ENCODE peak calls at places on chromosome 16, in nine cellular contexts. J is prostate gland, O is ovary, U is neural crest cell, A is left cardiac atrium, Y is fibroblast of the aortic adventitia, K is RWPE1, Z is H54, B is T47D. L is an unnamed sample.

GRCh38 chr16:48158296-48158695 is 2.5 kb upstream of the ABCC12 start:
- DNase-seq in Y (peak), U (no peak), Z (peak), A (no peak), B (no peak), K (peak), J (no peak), O (no peak), L (no peak)

GRCh38 chr16:57795431-57795878 is 6.8 kb downstream of the KIFC3 start:
- DNase-seq in B (peak), Z (peak), Y (peak), J (peak), U (no peak), K (peak), A (no peak), O (no peak), L (peak)

GRCh38 chr16:86604436-86605220 is 26.3 kb downstream of the FOXL1 start:
- DNase-seq in B (peak), K (no peak), Y (no peak), U (no peak), O (no peak), J (no peak), A (no peak), Z (no peak), L (no peak)

GRCh38 chr16:66265106-66265415 is 101.4 kb upstream of the CDH5 start:
- DNase-seq in O (no peak), B (no peak), K (no peak), Z (no peak), J (no peak), Y (no peak), A (no peak), U (no peak), L (no peak)

GRCh38 chr16:73217654-73218053 is 169.7 kb upstream of the ZFHX3 start:
- DNase-seq in A (no peak), K (no peak), O (no peak), J (no peak), Z (no peak), B (no peak), U (no peak), Y (no peak), L (no peak)

GRCh38 chr16:31402687-31403086 is 9.6 kb downstream of the ITGAD start:
- DNase-seq in J (no peak), A (no peak), U (no peak), Z (no peak), Y (peak), B (no peak), O (no peak), K (no peak), L (peak)

GRCh38 chr16:79150128-79150527 is 450.4 kb downstream of the MAF start:
- DNase-seq in O (no peak), B (no peak), Y (no peak), Z (no peak), U (no peak), K (no peak), A (no peak), J (no peak), L (no peak)

GRCh38 chr16:6377956-6378355 is 954.7 kb upstream of the RBFOX1 start:
- DNase-seq in A (no peak), J (no peak), Z (no peak), O (no peak), B (no peak), U (no peak), K (no peak), Y (no peak), L (no peak)

GRCh38 chr16:30761427-30761927 is 385 bp downstream of the CFAP119 start:
- DNase-seq in A (no peak), Z (no peak), K (peak), J (no peak), B (peak), Y (no peak), O (peak), U (peak), L (peak)

GRCh38 chr16:48409839-48410610 is 24.8 kb upstream of the SIAH1 start:
- DNase-seq in Y (peak), O (peak), B (peak), A (peak), K (peak), J (no peak), Z (peak), U (no peak), L (peak)

L was measured in GM03348.